ENCODE peak calls at places on chromosomes 5 and 9, in four cellular contexts. W is WTC11, O is HepG2, T is HEK293T. M is an unnamed sample.
A peak's percentile ranks its signal among the peaks of the same experiment; 100 is the strongest.

GRCh38 chr5:180018661-180019060 is 52.9 kb downstream of the RNF130 start:
- DNase-seq in W (no peak), O (no peak), T (no peak), M (no peak)

GRCh38 chr5:139600336-139600949 is 39.3 kb downstream of the UBE2D2 start:
- DNase-seq in W (no peak), O (no peak), T (no peak), M (no peak)

GRCh38 chr5:135887447-135887864 is 8.2 kb downstream of the IL9 start:
- DNase-seq in W (peak; percentile 76), O (peak; percentile 73), T (peak; percentile 78), M (peak; percentile 73)

GRCh38 chr5:108637110-108637509 is 110.6 kb upstream of the FER start:
- DNase-seq in W (no peak), O (no peak), T (no peak), M (no peak)

GRCh38 chr9:4787876-4788275 is 4.9 kb upstream of the RCL1 start:
- DNase-seq in W (no peak), O (no peak), T (no peak), M (no peak)

GRCh38 chr9:6944896-6945295 is 187.1 kb downstream of the KDM4C start:
- DNase-seq in W (no peak), O (no peak), T (no peak), M (no peak)

GRCh38 chr9:37994639-37995347 is 74.2 kb downstream of the SHB start:
- DNase-seq in W (no peak), O (no peak), T (no peak), M (no peak)

GRCh38 chr9:30075451-30076199 is 2308.8 kb upstream of the ACO1 start:
- DNase-seq in W (no peak), O (peak; percentile 1), T (no peak), M (no peak)

GRCh38 chr9:82152181-82152580 is 163.6 kb downstream of the SPATA31D1 start:
- DNase-seq in W (no peak), O (no peak), T (no peak), M (no peak)

GRCh38 chr9:134125413-134126095 is 10.3 kb upstream of the WDR5 start:
- DNase-seq in W (no peak), O (no peak), T (no peak), M (no peak)

GRCh38 chr5:113181853-113182490 is 205.4 kb downstream of the DCP2 start:
- DNase-seq in W (no peak), O (no peak), T (no peak), M (no peak)

GRCh38 chr5:143435207-143435657 is 31.7 kb upstream of the NR3C1 start:
- DNase-seq in W (no peak), O (no peak), T (no peak), M (no peak)

GRCh38 chr5:180097163-180097894 is 25.8 kb upstream of the RNF130 start:
- DNase-seq in W (no peak), O (no peak), T (no peak), M (no peak)

GRCh38 chr9:14203366-14204056 is 110.4 kb downstream of the NFIB start:
- DNase-seq in W (no peak), O (no peak), T (no peak), M (no peak)

GRCh38 chr5:74517700-74518099 is 122.8 kb downstream of the ENC1 start:
- DNase-seq in W (no peak), O (no peak), T (no peak), M (no peak)

GRCh38 chr9:33924978-33925797 is 108.2 kb downstream of the UBE2R2 start:
- DNase-seq in W (peak; percentile 69), O (peak; percentile 61), T (peak; percentile 60), M (no peak)

GRCh38 chr9:34594177-34594576 is 4.7 kb upstream of the CNTFR start:
- DNase-seq in W (no peak), O (no peak), T (no peak), M (no peak)

GRCh38 chr9:124617477-124618141 is 110.4 kb upstream of the NR5A1 start:
- DNase-seq in W (peak; percentile 90), O (peak; percentile 66), T (peak; percentile 81), M (peak; percentile 82)

GRCh38 chr5:37921452-37921851 is 81.6 kb upstream of the GDNF start:
- DNase-seq in W (no peak), O (no peak), T (no peak), M (no peak)

GRCh38 chr9:137411670-137412380 is 11.1 kb downstream of the EXD3 start:
- DNase-seq in W (no peak), O (no peak), T (no peak), M (peak; percentile 80)

GRCh38 chr5:155815248-155815647 is 511.7 kb upstream of the SGCD start:
- DNase-seq in W (no peak), O (no peak), T (no peak), M (no peak)

GRCh38 chr5:178080056-178080455 is 33.3 kb upstream of the N4BP3 start:
- DNase-seq in W (no peak), O (no peak), T (no peak), M (no peak)

GRCh38 chr9:259405-260404 is 45.0 kb downstream of the DOCK8 start:
- DNase-seq in W (no peak), O (no peak), T (no peak), M (peak; percentile 17)

GRCh38 chr5:135916638-135917263 is 21.1 kb upstream of the IL9 start:
- DNase-seq in W (no peak), O (no peak), T (no peak), M (no peak)

GRCh38 chr9:14616188-14616982 is 76.8 kb downstream of the ZDHHC21 start:
- DNase-seq in W (no peak), O (peak; percentile 39), T (peak; percentile 11), M (no peak)

GRCh38 chr9:92440751-92441046 is 16.4 kb upstream of the OMD start:
- DNase-seq in W (no peak), O (no peak), T (no peak), M (no peak)

GRCh38 chr5:69091771-69092170 is 2.0 kb upstream of the SLC30A5 start:
- DNase-seq in W (no peak), O (no peak), T (no peak), M (no peak)

GRCh38 chr9:136650648-136651047 is 12.1 kb upstream of the EGFL7 start:
- DNase-seq in W (no peak), O (no peak), T (no peak), M (no peak)

GRCh38 chr5:141664733-141665461 is 13.7 kb upstream of the FCHSD1 start:
- DNase-seq in W (peak; percentile 88), O (peak; percentile 56), T (peak; percentile 84), M (peak; percentile 86)

GRCh38 chr9:4086119-4087088 is 213.5 kb downstream of the GLIS3 start:
- DNase-seq in W (no peak), O (peak; percentile 8), T (no peak), M (no peak)

GRCh38 chr9:122058051-122058450 is 35.1 kb downstream of the TTLL11 start:
- DNase-seq in W (no peak), O (no peak), T (no peak), M (no peak)

GRCh38 chr9:98495530-98495929 is 213.2 kb downstream of the GABBR2 start:
- DNase-seq in W (no peak), O (no peak), T (no peak), M (no peak)
- TF ChIP-seq ELF4 in W (no peak), O (no peak), T (no peak), M (no peak)

GRCh38 chr5:137488516-137488915 is 10.6 kb downstream of the SPOCK1 start:
- DNase-seq in W (no peak), O (no peak), T (no peak), M (no peak)
- TF ChIP-seq ELF4 in W (no peak), O (no peak), T (no peak), M (no peak)

GRCh38 chr9:100206899-100207298 is 107.9 kb downstream of the INVS start:
- DNase-seq in W (no peak), O (no peak), T (no peak), M (no peak)
- TF ChIP-seq ELF4 in W (no peak), O (no peak), T (no peak), M (no peak)

GRCh38 chr5:25006734-25007133 is 362.0 kb upstream of the CDH10 start:
- DNase-seq in W (no peak), O (no peak), T (peak; percentile 21), M (no peak)

GRCh38 chr5:25009063-25009462 is 364.3 kb upstream of the CDH10 start:
- DNase-seq in W (no peak), O (no peak), T (no peak), M (no peak)
- TF ChIP-seq ELF4 in W (no peak), O (no peak), T (no peak), M (no peak)

GRCh38 chr5:71922584-71923106 is 184.6 kb upstream of the MAP1B start:
- DNase-seq in W (no peak), O (peak; percentile 3), T (no peak), M (no peak)
- TF ChIP-seq ELF4 in W (no peak), O (no peak), T (no peak), M (no peak)

DNA sequence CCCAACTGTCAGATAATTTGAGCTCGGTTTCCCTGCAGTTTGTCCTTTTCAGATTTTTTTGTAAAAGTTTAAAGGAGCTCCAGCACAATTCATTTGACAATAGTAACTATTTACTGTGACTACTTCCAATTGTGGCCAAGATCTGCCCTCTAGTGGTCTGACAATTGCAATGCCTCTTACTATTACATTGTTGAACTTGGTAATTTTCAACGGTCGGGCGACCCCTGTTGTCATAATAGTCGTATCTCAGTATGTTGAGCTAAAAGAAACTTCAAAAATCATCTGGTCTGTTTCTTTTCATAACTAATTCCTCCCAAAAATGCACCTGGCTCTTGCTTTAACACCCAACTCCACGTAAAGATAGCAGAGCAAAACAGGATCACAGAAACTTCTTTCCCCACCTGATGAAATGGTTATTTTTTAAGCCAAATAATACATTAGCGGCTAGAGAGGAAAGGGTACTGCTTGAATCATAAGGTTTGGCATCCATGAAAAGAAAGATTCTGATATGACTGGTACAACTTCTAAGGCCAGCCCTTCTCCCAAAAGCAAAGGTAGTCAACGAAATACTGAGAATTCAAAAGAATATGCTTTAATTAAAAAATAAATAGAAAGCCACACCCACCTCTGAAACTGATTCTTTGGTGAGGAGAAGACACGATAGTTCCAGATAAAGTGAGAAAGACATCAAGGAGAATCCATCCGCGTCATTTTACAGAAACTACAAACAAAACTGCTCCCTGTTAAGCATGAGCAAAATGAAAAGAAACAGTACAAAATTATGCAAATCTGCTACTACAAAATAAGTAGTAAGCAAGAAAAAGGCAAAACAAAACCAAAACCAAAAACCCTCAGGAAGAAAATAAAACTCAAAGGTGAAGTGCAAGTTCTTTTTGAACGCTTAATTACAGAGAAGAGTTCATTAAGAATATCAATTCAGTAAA is 76.9 kb upstream of the HTR4 start:
- DNase-seq in W (peak; percentile 59), O (peak; percentile 79), T (peak; percentile 60), M (peak; percentile 70)
- TF ChIP-seq ELF4 in W (no peak), O (no peak), T (no peak), M (no peak)

GRCh38 chr9:113774968-113775367 is 101.1 kb upstream of the ZNF618 start:
- DNase-seq in W (no peak), O (no peak), T (no peak), M (no peak)
- TF ChIP-seq ELF4 in W (no peak), O (no peak), T (no peak), M (no peak)

M was measured in K562.